ENCODE peak calls at places on chromosomes 2 and 18, in eight cellular contexts. O, L, H, R, K, W, D and X are unnamed samples. For H3K9me3, the result is how much of the 10 kb centered on the place peaks cover.

GRCh38 chr2:38293152-38293865 is 83.8 kb downstream of the ATL2 start:
- DNase-seq in O (peak), L (no peak), H (no peak), R (no peak), K (no peak), W (peak), D (no peak), X (no peak)

GRCh38 chr18:28438381-28438780 is 261.5 kb upstream of the CDH2 start:
- DNase-seq in O (no peak), L (no peak), H (no peak), R (no peak), K (no peak), W (no peak), D (no peak), X (no peak)

GRCh38 chr2:10839813-10840212 is 27.2 kb upstream of the PDIA6 start:
- DNase-seq in O (peak), L (no peak), H (no peak), R (no peak), K (no peak), W (peak), D (no peak), X (peak)

GRCh38 chr18:13256444-13257305 is 38.1 kb downstream of the LDLRAD4 start:
- DNase-seq in O (no peak), L (no peak), H (no peak), R (no peak), K (no peak), W (no peak), D (no peak), X (no peak)

GRCh38 chr2:45612741-45613140 is 1.7 kb upstream of the SRBD1 start:
- DNase-seq in O (peak), L (no peak), H (no peak), R (no peak), K (no peak), W (peak), D (no peak), X (no peak)

GRCh38 chr2:241821460-241822263 is 12.7 kb downstream of the NEU4 start:
- DNase-seq in O (no peak), L (no peak), H (no peak), R (no peak), K (no peak), W (no peak), D (no peak), X (no peak)

GRCh38 chr2:108611021-108611420 is 76.8 kb downstream of the LIMS1 start:
- DNase-seq in O (no peak), L (no peak), H (no peak), R (no peak), K (no peak), W (no peak), D (no peak), X (no peak)

GRCh38 chr2:238093181-238094140 is 6.7 kb upstream of the ESPNL start:
- DNase-seq in O (no peak), L (no peak), H (no peak), R (no peak), K (no peak), W (no peak), D (no peak), X (no peak)

GRCh38 chr2:20179755-20180594 is 45.0 kb downstream of the SDC1 start:
- DNase-seq in O (no peak), L (no peak), H (no peak), R (no peak), K (no peak), W (no peak), D (no peak), X (no peak)

GRCh38 chr2:191351921-191352320 is 106.7 kb downstream of the MYO1B start:
- DNase-seq in O (peak), L (no peak), H (peak), R (no peak), K (no peak), W (peak), D (no peak), X (no peak)

GRCh38 chr2:105081006-105081701 is 43.3 kb downstream of the MRPS9 start:
- DNase-seq in O (peak), L (no peak), H (peak), R (no peak), K (no peak), W (no peak), D (no peak), X (peak)

GRCh38 chr2:3430740-3431490 is 51.4 kb downstream of the TRAPPC12 start:
- DNase-seq in O (no peak), L (no peak), H (no peak), R (no peak), K (no peak), W (no peak), D (no peak), X (no peak)

GRCh38 chr2:85753525-85754312 is at the start of gene ATOH8:
- DNase-seq in O (peak), L (no peak), H (peak), R (peak), K (no peak), W (peak), D (no peak), X (peak)

GRCh38 chr2:202072737-202073396 is at the start of gene KIAA2012:
- DNase-seq in O (no peak), L (no peak), H (no peak), R (no peak), K (no peak), W (no peak), D (peak), X (no peak)

GRCh38 chr2:174169372-174169771 is 79.0 kb downstream of the OLA1 start:
- DNase-seq in O (no peak), L (no peak), H (no peak), R (no peak), K (no peak), W (no peak), D (no peak), X (no peak)
- H3K9me3 ChIP-seq in O (under half), L (under half), H (under half), R (under half), K (under half), W (under half), D (under half), X (under half)

DNA sequence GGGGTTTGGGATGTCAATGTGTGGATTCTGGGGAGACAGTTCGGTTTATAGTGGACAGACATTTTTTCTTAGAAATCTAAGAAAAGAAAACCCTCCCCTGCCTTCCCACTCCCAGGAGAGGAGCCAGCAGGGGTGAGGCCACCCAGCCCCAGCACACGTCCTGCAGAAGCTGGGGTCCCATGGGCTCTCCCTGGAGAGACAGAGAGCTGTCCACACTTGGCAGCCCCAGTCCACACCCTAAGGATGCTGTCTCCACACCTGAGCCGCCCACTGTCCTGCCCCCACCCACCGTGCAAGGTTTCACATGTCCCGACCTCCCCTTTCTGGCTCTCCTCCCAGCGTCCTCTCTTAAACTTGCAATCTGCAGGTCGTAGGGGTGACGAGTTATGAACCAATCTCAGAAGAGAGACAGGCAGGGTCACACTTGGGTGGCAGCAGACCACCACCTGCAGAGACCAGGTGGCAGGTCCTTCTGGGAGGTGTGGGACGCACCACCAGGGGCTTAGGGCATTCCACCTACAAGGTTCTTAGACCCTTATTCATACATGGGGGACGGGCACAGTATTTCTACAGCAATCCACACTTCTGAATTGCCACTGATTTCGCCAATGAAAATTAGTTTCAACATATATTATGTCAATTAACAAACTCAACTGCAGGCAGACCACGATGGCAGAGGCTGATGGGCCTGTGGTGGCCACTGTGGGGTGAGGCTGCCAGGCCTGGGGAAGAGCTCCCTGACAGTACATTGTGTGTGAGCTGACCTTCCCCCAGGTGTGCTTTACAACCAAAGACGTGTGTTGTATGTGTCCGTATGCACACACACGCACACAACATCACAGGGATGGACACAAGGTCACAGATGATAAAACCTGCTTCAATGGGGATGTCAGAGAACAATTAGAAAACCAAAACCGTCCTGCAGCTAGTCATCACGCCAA is 158.5 kb downstream of the TPO start:
- DNase-seq in O (no peak), L (no peak), H (no peak), R (no peak), K (no peak), W (no peak), D (no peak), X (no peak)
- H3K4me2 ChIP-seq in O (no peak), L (no peak), H (no peak), R (no peak), K (no peak), W (peak), D (no peak), X (no peak)

DNA sequence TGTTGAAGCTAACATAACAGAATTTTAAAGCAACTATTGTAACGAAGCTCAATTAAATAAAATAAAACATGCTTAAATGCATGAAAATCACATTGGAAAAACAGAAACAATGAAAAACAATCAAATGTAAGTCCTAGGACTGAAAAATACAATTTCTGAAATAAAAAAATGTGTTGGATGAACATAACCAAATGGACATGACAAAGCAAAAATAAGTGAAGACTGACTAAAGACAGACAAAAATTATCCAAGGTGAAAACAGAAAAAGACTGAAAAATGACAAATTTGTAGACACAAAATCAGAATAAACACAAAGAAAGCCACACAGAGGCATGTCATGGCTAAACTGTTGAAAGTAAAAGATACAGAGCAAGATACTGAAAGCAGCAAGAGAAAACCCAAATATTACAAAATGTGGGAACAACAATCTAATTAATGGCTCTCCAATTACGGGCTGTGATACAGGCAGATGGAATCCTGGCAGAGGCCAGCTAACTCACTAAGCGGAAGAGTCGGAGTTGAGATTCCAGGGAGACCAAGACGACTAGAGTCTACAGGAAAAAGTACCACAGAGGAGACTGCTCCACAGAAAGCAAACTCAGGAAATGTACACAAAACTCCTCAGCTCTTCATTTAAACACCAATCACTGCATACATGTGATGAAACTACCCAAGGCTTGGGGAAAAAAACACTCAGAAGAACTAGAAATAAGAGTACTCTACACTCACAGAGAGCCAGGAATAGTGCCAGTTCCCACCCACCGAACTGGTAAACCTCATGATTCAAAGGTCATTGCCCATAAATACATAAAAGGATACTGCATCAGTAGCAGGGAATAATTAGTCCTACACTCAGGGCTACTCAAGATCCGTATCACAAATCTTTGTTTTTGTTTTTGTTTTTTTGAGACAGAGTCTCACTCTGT is 83.6 kb downstream of the ATAD2B start:
- DNase-seq in O (peak), L (no peak), H (peak), R (no peak), K (no peak), W (peak), D (no peak), X (no peak)
- H3K9me3 ChIP-seq in O (under half), L (under half), H (under half), R (under half), K (under half), W (under half), D (under half), X (under half)

DNA sequence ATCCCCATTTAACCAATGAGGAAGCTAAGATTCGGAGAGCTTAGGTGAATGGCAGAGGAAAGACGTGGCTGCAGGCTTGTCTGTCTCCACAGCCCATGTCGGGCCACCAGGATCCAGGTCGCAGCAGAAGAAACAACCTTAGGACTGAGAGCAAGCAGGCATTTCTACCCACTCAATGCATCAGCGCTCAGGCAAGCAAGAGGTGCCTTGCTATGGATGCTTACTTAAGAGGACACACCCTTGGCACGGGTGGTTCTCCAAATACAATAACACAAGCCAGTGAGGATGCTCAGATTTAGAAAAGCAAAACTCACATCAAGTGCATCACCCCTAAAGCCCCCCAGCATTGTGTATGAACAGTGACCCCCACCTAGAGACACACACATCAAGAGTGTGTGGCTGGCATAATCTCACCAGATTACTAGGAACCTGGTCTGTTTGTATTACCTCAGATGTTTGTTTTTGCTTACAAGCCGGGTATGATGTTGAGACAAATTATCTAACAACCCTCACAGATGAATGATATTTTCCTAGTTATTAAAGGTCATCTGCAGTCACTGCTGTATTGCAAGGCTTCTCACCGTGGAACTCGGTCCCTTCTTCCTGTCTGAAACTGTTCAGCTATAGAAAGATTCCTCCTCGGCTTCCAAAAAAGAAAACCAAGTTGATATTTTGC is 34.2 kb upstream of the NPAS2 start:
- DNase-seq in O (no peak), L (peak), H (no peak), R (no peak), K (no peak), W (peak), D (no peak), X (no peak)
- H3K4me2 ChIP-seq in O (peak), L (peak), H (no peak), R (no peak), K (peak), W (peak), D (no peak), X (peak)

DNA sequence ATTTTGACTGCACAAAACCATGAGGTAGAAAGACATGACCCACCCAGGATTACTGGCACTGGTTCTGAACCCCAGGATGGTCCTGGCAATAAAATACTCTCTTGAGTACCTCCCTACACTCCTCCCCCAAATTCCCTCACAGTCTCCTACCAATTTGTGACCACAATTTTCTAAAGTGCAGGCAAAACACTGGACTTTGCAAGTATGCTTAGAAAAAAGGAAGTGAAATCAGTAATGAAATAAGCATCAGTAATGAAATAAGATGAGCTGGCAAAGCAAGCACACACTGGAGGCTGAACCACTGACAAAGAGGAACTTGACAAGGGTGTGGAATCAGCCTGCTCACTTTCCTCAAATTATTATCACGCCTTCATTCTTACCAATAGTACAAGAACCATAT is 155.3 kb upstream of the ACVR2A start:
- DNase-seq in O (no peak), L (no peak), H (no peak), R (no peak), K (no peak), W (no peak), D (peak), X (no peak)
- H3K9me3 ChIP-seq in O (under half), L (under half), H (under half), R (under half), K (under half), W (under half), D (under half), X (under half)

DNA sequence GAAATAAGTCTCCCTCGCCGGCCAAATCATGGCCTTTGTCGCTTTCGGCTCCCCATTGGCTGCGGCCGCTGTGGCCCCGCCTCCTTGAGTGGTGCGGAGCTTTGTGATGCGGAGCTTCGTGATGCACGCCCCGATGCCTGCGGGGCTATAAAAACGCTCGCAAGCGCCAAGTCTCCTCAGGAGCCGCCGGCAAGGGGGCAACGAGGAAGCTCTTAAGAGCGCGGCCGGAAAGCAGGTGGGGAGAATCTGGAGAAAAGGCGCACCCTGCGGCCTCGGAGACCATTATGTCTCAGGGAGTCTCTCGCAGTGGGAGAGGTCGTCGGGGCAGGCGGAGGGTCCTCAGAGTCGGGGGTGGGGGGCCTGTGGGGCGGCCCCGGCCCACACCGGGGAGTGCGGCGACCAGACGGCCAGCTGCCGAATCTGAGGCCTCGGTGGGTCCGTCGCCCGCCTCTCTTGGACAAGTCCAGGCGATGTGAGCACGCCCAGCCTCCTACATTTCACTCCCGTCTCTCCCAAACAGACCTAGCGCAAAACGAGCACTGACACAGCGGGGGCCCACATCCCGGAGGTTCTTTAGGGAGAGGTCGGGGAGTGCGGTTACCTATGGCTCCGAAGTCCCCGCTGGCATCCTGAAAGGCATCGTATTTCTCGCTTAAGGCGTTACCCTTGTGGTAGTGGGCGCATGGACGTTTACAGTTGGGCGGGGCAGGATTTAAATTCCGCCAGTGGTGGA is at the start of gene CABYR:
- DNase-seq in O (peak), L (peak), H (peak), R (peak), K (no peak), W (peak), D (no peak), X (peak)
- H3K4me2 ChIP-seq in O (peak), L (peak), H (peak), R (peak), K (no peak), W (peak), D (no peak), X (peak)

GRCh38 chr18:49444599-49444998 is 15.8 kb downstream of the DYM start:
- DNase-seq in O (no peak), L (no peak), H (no peak), R (no peak), K (no peak), W (peak), D (no peak), X (no peak)

GRCh38 chr18:49447810-49448745 is 12.4 kb downstream of the DYM start:
- DNase-seq in O (peak), L (peak), H (peak), R (no peak), K (peak), W (peak), D (peak), X (peak)

GRCh38 chr18:49443837-49444236 is 16.6 kb downstream of the DYM start:
- DNase-seq in O (no peak), L (no peak), H (no peak), R (no peak), K (no peak), W (no peak), D (no peak), X (no peak)

GRCh38 chr18:49441338-49441938 is 19.0 kb downstream of the DYM start:
- DNase-seq in O (no peak), L (no peak), H (no peak), R (no peak), K (no peak), W (no peak), D (no peak), X (no peak)

GRCh38 chr18:49446481-49446880 is 14.0 kb downstream of the DYM start:
- DNase-seq in O (peak), L (no peak), H (no peak), R (no peak), K (no peak), W (peak), D (no peak), X (no peak)
- H3K9me3 ChIP-seq in O (under half), L (under half), H (under half), R (under half), K (under half), W (under half), D (under half), X (under half)

GRCh38 chr2:189178726-189179606 is 595 bp downstream of the COL5A2 start:
- DNase-seq in O (peak), L (no peak), H (peak), R (peak), K (no peak), W (peak), D (no peak), X (peak)
- H3K4me2 ChIP-seq in O (peak), L (no peak), H (peak), R (peak), K (no peak), W (peak), D (no peak), X (peak)

DNA sequence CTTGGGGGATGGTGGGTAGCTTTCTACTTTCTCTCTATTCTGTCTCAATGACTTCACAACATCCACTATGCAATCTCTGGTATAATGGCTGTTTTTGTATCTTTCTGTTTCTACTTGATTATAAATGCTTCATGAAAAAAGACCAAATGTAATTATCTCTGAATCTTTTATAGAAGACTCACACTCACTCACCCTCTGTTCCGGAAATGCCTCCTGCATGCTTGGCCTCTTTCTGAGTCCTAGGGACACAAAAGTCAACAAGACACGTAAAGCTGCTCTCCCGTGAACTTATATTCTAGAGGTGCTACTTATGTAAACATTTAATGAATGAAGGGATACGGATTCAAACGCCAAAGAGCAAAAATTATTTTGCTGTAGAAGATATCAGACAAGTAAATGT is 502.2 kb upstream of the SOX11 start:
- DNase-seq in O (no peak), L (no peak), H (no peak), R (no peak), K (no peak), W (no peak), D (no peak), X (peak)
- H3K9me3 ChIP-seq in O (under half), L (under half), H (under half), R (under half), K (under half), W (under half), D (under half), X (under half)